ENCODE peak calls at places on chromosomes 2 and 18, in five cellular contexts. I is prostate gland; C is CD8-positive, alpha-beta memory T cell; Q is T-helper 17 cell; K is WTC11. Y is an unnamed sample.

GRCh38 chr2:95667480-95667879 is 75.7 kb downstream of the TRIM43 start:
- DNase-seq in I (no peak), C (no peak), Q (no peak), K (no peak), Y (no peak)

GRCh38 chr2:62586981-62587380 is 81.0 kb upstream of the TMEM17 start:
- DNase-seq in I (no peak), C (no peak), Q (no peak), K (no peak), Y (no peak)

GRCh38 chr2:20525041-20526035 is 78.5 kb downstream of the RHOB start:
- DNase-seq in I (no peak), C (no peak), Q (no peak), K (no peak), Y (peak; percentile 57)

GRCh38 chr18:58615150-58616132 is 13.4 kb downstream of the ALPK2 start:
- DNase-seq in I (no peak), C (peak; percentile 14), Q (no peak), K (no peak), Y (no peak)

GRCh38 chr2:1440581-1440980 is 27.3 kb downstream of the TPO start:
- DNase-seq in I (no peak), C (no peak), Q (no peak), K (no peak), Y (no peak)

GRCh38 chr2:12287220-12287751 is 429.4 kb upstream of the TRIB2 start:
- DNase-seq in I (no peak), C (no peak), Q (no peak), K (no peak), Y (no peak)

GRCh38 chr2:103159018-103159417 is 397.2 kb downstream of the TMEM182 start:
- DNase-seq in I (no peak), C (no peak), Q (no peak), K (no peak), Y (no peak)

GRCh38 chr2:57987835-57988573 is 58.6 kb upstream of the VRK2 start:
- DNase-seq in I (no peak), C (no peak), Q (no peak), K (no peak), Y (no peak)

GRCh38 chr18:12305930-12306629 is 2.0 kb upstream of the TUBB6 start:
- DNase-seq in I (no peak), C (no peak), Q (no peak), K (peak; percentile 42), Y (no peak)

GRCh38 chr2:118689456-118689855 is 158.0 kb downstream of the EN1 start:
- DNase-seq in I (no peak), C (no peak), Q (no peak), K (no peak), Y (no peak)

GRCh38 chr18:35497334-35498197 is at the start of gene INO80C:
- DNase-seq in I (peak; percentile 83), C (peak; percentile 87), Q (peak; percentile 89), K (peak; percentile 88), Y (peak; percentile 92)

GRCh38 chr18:38966846-38967245 is 1401.2 kb upstream of the CELF4 start:
- DNase-seq in I (no peak), C (no peak), Q (no peak), K (no peak), Y (no peak)

GRCh38 chr18:62536005-62536404 is 13.2 kb downstream of the ZCCHC2 start:
- DNase-seq in I (no peak), C (no peak), Q (no peak), K (no peak), Y (no peak)